ENCODE peak calls at places on chromosome 18, in four cellular contexts. E is small intestine, Z is fibroblast of pulmonary artery, L is iPS DF 6.9. I is an unnamed sample.

GRCh38 chr18:48790226-48790863 is 160.4 kb downstream of the SMAD7 start:
- DNase-seq in E (no peak), Z (peak), L (no peak), I (no peak)

GRCh38 chr18:336753-337152 is 68.9 kb upstream of the THOC1 start:
- DNase-seq in E (no peak), Z (no peak), L (no peak), I (no peak)

GRCh38 chr18:21682276-21683051 is 22.1 kb downstream of the ABHD3 start:
- DNase-seq in E (peak), Z (peak), L (no peak), I (no peak)

GRCh38 chr18:21389283-21389682 is 147.3 kb downstream of the GREB1L start:
- DNase-seq in E (no peak), Z (no peak), L (no peak), I (no peak)

GRCh38 chr18:10950876-10951630 is 198.3 kb downstream of the PIEZO2 start:
- DNase-seq in E (no peak), Z (no peak), L (no peak), I (no peak)

GRCh38 chr18:60987963-60988362 is 345.3 kb upstream of the CDH20 start:
- DNase-seq in E (no peak), Z (peak), L (no peak), I (no peak)

GRCh38 chr18:28995319-28995718 is 818.4 kb upstream of the CDH2 start:
- DNase-seq in E (no peak), Z (no peak), L (no peak), I (no peak)

GRCh38 chr18:32380559-32380958 is 90.1 kb downstream of the GAREM1 start:
- DNase-seq in E (no peak), Z (peak), L (no peak), I (peak)

GRCh38 chr18:48663931-48664847 is 125.4 kb downstream of the CTIF start:
- DNase-seq in E (peak), Z (peak), L (no peak), I (no peak)

GRCh38 chr18:34866739-34867138 is 156.6 kb downstream of the DTNA start:
- DNase-seq in E (no peak), Z (peak), L (no peak), I (no peak)

GRCh38 chr18:47997338-47997780 is 66.9 kb upstream of the SMAD2 start:
- DNase-seq in E (no peak), Z (peak), L (peak), I (no peak)

GRCh38 chr18:31687529-31687928 is 3.1 kb upstream of the B4GALT6 start:
- DNase-seq in E (no peak), Z (no peak), L (no peak), I (no peak)

GRCh38 chr18:75121266-75121665 is 87.7 kb downstream of the PTGR3 start:
- DNase-seq in E (no peak), Z (no peak), L (no peak), I (peak)

GRCh38 chr18:292271-292670 is 24.4 kb upstream of the THOC1 start:
- DNase-seq in E (no peak), Z (peak), L (no peak), I (no peak)

GRCh38 chr18:23038712-23039111 is 96.6 kb upstream of the CABLES1 start:
- DNase-seq in E (no peak), Z (peak), L (no peak), I (no peak)

GRCh38 chr18:2096581-2096980 is 474.7 kb downstream of the METTL4 start:
- DNase-seq in E (no peak), Z (peak), L (no peak), I (no peak)

DNA sequence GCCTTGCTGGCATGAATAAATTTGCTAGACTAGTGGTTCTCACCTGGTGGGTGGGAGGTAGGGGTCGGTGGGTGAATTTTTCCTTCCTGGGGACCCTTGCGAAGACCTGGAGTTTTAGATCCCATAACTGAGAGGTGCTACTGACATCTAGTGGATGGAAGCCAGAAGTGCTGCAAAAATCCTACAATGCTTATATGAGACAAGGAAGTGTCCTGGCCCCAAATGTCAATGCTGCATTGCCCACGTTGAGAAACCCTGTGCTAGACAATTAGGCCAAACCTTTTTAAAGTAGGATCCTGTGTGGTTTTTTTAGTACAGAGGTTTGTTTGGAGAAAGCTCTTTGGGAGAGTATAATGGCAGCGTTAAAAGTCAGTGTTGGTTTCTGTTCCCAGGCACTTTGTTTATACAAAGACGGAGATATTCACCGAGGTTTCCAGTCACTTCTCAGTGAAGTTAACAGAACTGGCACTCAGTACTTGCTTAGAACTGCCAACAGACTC is 9.6 kb downstream of the SERPINB8 start:
- DNase-seq in E (peak), Z (peak), L (no peak), I (peak)
- H3K4me3 ChIP-seq in E (no peak), Z (peak), L (no peak), I (peak)

DNA sequence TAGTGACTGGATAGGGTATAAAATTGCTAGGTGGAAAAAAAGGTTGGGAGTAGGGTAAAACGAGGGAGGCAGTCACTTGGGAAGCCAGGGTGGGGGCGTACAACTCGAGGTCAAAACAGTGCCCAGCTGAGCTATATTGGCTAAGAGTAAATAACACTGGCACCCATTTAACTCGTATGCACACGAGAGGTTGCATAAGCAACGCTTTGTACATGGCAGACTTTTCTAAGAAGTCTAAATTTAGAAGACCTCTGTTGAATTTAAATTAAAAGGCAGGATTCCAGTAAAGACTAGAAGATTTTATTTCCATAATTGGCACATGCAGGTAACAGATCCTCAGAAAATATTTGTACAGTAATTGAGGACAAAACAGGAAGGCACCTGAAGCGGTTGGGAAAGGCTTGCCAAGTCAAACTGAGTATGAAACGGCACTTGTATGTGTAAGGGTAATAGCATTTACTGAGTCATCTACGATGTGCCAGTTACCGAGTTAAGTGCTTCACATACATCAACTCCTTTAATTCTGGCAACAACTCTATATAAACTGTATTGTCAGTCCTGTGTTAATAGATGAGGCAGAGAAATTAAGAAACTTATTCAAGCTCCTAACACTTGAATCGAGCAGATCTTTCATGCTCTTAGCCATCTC is 1.4 kb upstream of the MALT1 start:
- DNase-seq in E (no peak), Z (peak), L (no peak), I (no peak)
- H3K4me3 ChIP-seq in E (no peak), Z (no peak), L (no peak), I (no peak)

DNA sequence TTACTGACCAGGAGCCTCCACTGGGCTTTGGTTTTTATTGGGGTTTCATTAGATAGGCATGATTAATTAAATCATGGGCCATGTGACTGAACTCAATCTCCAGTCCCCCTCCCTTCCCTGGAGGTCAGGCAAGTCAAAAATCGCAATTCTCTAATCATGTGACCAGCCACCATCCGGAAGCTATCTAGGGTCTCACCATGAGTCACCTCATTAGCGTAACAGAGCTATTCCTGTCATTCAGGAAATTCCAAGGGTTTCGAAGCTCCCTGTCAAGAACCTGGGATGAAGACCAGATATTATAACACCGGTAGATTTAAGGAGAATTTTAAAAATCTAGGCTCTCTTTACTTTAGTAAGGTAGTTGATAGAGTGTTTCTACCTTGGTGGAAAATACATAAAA is 180.3 kb upstream of the TCF4 start:
- DNase-seq in E (no peak), Z (peak), L (peak), I (no peak)
- H3K4me3 ChIP-seq in E (no peak), Z (no peak), L (no peak), I (no peak)

GRCh38 chr18:9712606-9713005 is 4.5 kb downstream of the RAB31 start:
- DNase-seq in E (no peak), Z (peak), L (no peak), I (no peak)

GRCh38 chr18:9711361-9712129 is 3.4 kb downstream of the RAB31 start:
- DNase-seq in E (no peak), Z (no peak), L (no peak), I (no peak)

GRCh38 chr18:9714832-9715343 is 6.8 kb downstream of the RAB31 start:
- DNase-seq in E (no peak), Z (no peak), L (no peak), I (no peak)

GRCh38 chr18:9710037-9710436 is 1.9 kb downstream of the RAB31 start:
- DNase-seq in E (no peak), Z (no peak), L (no peak), I (no peak)

DNA sequence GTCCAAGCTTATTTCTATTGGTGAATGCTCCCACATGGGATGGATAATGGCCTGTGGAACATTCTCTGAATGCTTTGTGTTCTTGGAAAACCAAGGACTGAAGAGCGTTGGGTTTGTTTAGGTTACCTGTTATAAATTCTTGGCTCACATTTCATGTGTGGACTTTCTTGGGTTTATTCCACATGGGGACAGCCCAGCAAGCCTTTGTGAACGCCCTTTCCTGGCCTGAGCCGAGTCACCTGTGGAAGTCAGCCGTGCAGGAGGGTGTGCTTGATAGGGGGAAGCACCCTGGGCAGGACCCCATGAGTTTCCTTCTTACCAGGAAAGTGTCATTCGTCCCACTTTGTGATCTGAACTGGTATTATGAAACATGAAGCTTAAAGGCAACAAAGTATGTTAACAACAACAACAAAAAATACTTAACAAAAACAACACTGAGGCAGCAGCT is 4.1 kb downstream of the RAB31 start:
- DNase-seq in E (no peak), Z (no peak), L (no peak), I (no peak)
- H3K4me3 ChIP-seq in E (no peak), Z (no peak), L (no peak), I (no peak)

DNA sequence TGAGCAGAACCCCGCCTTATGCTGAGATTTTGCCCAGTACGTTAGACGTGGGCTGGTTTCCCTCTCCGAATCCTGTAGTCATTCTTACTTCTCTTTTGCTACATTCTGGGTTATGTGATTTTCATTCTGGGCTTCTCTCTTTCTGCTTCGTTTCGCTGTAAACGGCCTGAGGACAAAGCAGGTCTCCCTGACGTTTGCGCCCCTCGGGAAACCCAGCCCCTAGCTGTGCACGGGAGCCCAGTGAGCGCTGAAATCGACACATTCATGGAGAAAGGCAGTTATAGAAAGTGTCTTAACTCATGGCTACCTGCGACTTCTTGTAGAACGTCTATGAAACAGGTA is 22.7 kb upstream of the MC5R start:
- DNase-seq in E (no peak), Z (no peak), L (no peak), I (no peak)
- H3K4me3 ChIP-seq in E (peak), Z (peak), L (no peak), I (no peak)

DNA sequence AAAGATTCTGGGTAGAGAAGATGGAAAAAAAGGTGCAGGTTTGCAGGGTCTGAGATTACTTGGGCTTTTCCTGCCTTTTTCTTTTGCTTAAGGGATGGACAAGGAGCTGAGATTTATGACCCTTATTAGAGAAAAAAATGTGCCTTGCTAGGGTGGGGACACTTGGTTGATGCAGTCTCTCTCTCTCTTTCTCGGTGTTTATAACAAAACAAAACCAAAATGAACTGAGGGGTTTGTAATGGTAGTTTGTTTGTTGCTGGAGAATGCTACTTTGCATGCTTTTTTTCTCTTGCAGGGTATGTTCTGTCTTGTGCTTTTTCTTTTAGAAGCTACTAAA is 300 bp downstream of the ZNF532 start:
- DNase-seq in E (no peak), Z (no peak), L (no peak), I (no peak)
- H3K4me3 ChIP-seq in E (no peak), Z (peak), L (peak), I (no peak)

DNA sequence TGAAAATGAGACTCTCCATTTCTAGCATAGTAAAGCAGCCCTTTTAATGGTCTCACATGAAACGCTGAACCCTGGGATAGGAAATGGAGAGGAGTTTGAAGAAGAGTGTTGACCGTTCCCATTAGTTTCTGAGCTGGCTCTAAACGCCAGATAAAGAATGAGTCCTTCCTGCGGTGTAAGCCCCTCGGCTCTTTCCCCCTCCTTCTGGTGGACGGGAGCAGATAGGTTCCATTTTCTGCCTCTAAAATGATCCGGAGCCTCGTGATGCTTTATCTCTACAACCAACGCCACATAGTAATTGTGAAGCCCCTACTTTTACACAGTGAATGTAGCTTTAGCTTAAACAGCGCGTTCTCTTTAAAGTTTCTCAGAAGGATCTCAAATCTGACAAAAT is 24.1 kb upstream of the ZNF516 start:
- DNase-seq in E (no peak), Z (peak), L (no peak), I (no peak)
- H3K4me3 ChIP-seq in E (no peak), Z (no peak), L (no peak), I (no peak)

GRCh38 chr18:76347341-76347740 is 147.7 kb downstream of the ZNF516 start:
- DNase-seq in E (no peak), Z (no peak), L (no peak), I (no peak)

GRCh38 chr18:76349067-76349715 is 145.9 kb downstream of the ZNF516 start:
- DNase-seq in E (peak), Z (peak), L (peak), I (peak)

GRCh38 chr18:76346490-76347130 is 148.4 kb downstream of the ZNF516 start:
- DNase-seq in E (no peak), Z (no peak), L (no peak), I (no peak)

GRCh38 chr18:76350134-76351025 is 144.7 kb downstream of the ZNF516 start:
- DNase-seq in E (no peak), Z (no peak), L (no peak), I (no peak)

DNA sequence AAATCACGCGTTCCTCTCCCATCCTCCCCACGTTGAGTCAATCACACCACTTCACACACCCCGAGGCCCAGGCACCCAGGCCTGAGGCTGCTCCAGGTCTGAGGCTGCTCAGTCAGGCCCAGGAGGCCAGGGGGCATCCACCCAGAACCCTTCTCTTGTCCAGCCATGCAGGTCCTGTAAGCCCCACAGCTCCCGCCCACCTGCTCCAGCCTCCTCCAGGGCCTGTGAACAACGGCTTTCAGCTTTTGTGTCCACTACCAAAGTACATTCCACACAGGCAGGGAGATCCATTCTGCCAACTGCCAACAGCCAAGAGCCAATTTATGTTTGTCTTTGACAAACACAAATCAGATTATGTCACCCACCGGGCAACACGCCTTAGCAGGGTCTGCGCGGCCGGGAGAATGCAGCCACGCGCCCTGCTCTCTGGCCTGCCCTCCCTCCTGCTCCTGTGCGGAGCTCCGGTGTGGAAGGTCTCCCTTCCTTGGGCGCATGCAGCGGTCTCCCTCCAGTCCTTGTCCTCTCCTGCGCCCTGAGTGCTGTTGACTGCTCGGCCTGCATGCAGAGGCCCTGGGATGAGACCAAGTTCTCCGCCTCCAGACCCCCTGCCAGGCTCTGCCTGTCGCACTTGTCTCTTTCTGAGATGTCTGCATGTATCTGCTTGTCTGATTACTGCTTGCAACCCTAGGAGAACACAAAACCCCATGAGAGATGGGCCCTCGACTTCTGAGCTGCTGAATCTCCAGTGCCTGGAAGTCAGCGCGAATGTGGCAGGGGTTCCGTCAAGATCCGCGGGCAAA is 146.6 kb downstream of the ZNF516 start:
- DNase-seq in E (no peak), Z (no peak), L (no peak), I (no peak)
- H3K4me3 ChIP-seq in E (no peak), Z (no peak), L (no peak), I (no peak)

I was measured in Jurkat, Clone E6-1.